ENCODE peak calls at places on chromosomes 13 and 19, in five cellular contexts. F is heart right ventricle, U is breast epithelium, R is dorsolateral prefrontal cortex, P is glutamatergic neuron. N is an unnamed sample.

GRCh38 chr13:105773887-105774538 is 761.4 kb downstream of the EFNB2 start:
- DNase-seq in F (no peak), U (no peak), R (no peak), P (no peak), N (no peak)

GRCh38 chr19:11735375-11735774 is 3.4 kb downstream of the ZNF823 start:
- DNase-seq in R (no peak), F (no peak), U (no peak), P (no peak), N (no peak)

GRCh38 chr19:15424692-15425272 is 6.0 kb upstream of the AKAP8L start:
- DNase-seq in P (no peak), U (no peak), F (no peak), R (no peak), N (no peak)

GRCh38 chr19:22784051-22784450 is at the start of gene ZNF99:
- DNase-seq in R (peak), F (peak), U (peak), P (no peak), N (no peak)

GRCh38 chr13:75405976-75406703 is 75.8 kb downstream of the TBC1D4 start:
- DNase-seq in U (no peak), F (no peak), R (no peak), P (no peak), N (peak)

GRCh38 chr13:97562962-97563361 is 129.0 kb downstream of the RAP2A start:
- DNase-seq in P (no peak), F (no peak), U (no peak), R (no peak), N (no peak)

GRCh38 chr13:69882451-69882850 is 225.2 kb upstream of the ATXN8OS start:
- DNase-seq in R (no peak), P (no peak), U (no peak), F (no peak), N (no peak)

GRCh38 chr19:16143399-16144215 is at the start of gene HSH2D:
- DNase-seq in U (peak), R (no peak), F (no peak), P (no peak), N (no peak)

GRCh38 chr13:112885782-112886268 is 83.2 kb upstream of the MCF2L start:
- DNase-seq in R (no peak), U (peak), P (peak), F (peak), N (peak)

GRCh38 chr19:35757231-35757748 is 461 bp upstream of the HSPB6 start:
- DNase-seq in F (peak), R (peak), P (peak), U (peak), N (peak)

GRCh38 chr13:59877933-59878332 is 285.8 kb downstream of the DIAPH3 start:
- DNase-seq in U (no peak), R (no peak), P (no peak), F (no peak), N (peak)

GRCh38 chr13:45195421-45195820 is 5.4 kb downstream of the KCTD4 start:
- DNase-seq in P (no peak), R (no peak), F (no peak), U (no peak), N (no peak)

GRCh38 chr19:3448616-3449334 is 31.6 kb downstream of the SMIM24 start:
- DNase-seq in F (no peak), P (no peak), U (no peak), R (no peak), N (no peak)

GRCh38 chr13:40164137-40164536 is 502.3 kb downstream of the FOXO1 start:
- DNase-seq in R (no peak), F (no peak), U (no peak), P (no peak), N (peak)

GRCh38 chr19:47070756-47071155 is 22.3 kb upstream of the TMEM160 start:
- DNase-seq in U (no peak), P (no peak), F (no peak), R (no peak), N (no peak)

GRCh38 chr13:50993908-50994307 is 84.3 kb downstream of the RNASEH2B start:
- DNase-seq in F (no peak), U (no peak), P (no peak), R (no peak), N (peak)

GRCh38 chr13:29106651-29107050 is 286.5 kb downstream of the MTUS2 start:
- DNase-seq in R (no peak), U (no peak), F (no peak), P (no peak), N (no peak)

GRCh38 chr19:12789904-12790619 is 1.2 kb upstream of the JUNB start:
- DNase-seq in P (peak), F (peak), U (peak), R (peak), N (peak)

GRCh38 chr19:43983912-43984686 is at the start of gene ZNF155:
- DNase-seq in R (peak), F (peak), U (peak), P (peak), N (peak)

GRCh38 chr13:60396008-60396782 is 825 bp upstream of the TDRD3 start:
- DNase-seq in F (peak), R (peak), P (peak), U (peak), N (peak)

GRCh38 chr19:33771308-33772101 is 25.2 kb upstream of the KCTD15 start:
- DNase-seq in U (peak), P (peak), R (no peak), F (peak), N (peak)

GRCh38 chr19:31548941-31549340 is 199.7 kb upstream of the TSHZ3 start:
- DNase-seq in P (peak), F (no peak), R (no peak), U (no peak), N (peak)

GRCh38 chr13:90008707-90009149 is 1338.8 kb upstream of the MIR17HG start:
- DNase-seq in R (no peak), F (no peak), U (no peak), P (no peak), N (no peak)
- TF ChIP-seq CTCF in R (no peak), F (no peak), U (no peak), P (no peak), N (no peak)

GRCh38 chr13:111093634-111094033 is 21.5 kb upstream of the ARHGEF7 start:
- DNase-seq in P (no peak), R (no peak), F (no peak), U (no peak), N (no peak)
- TF ChIP-seq CTCF in P (no peak), R (no peak), F (no peak), U (no peak), N (no peak)

DNA sequence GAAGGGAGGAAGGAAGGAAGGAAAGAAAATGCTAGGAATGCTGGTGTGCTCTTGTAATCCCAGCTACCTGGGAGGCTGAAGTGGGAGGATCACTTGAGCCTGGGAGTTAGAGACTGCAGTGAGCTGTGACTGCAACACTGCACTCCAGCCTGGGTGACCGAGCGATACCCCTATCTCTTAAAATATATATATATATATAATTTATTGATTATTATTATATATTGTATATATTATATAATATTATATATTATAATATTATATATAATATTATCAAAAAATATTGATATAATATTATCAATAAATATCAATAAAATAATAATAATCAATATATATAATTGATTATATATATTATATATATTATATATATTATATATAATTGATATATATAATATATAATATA is 8.6 kb upstream of the ADGRL1 start:
- DNase-seq in F (no peak), U (no peak), R (no peak), P (no peak), N (no peak)
- TF ChIP-seq CTCF in F (no peak), U (no peak), R (no peak), P (no peak), N (no peak)

GRCh38 chr19:10393137-10393536 is 10.2 kb downstream of the CDC37 start:
- DNase-seq in U (no peak), F (no peak), P (no peak), R (no peak), N (no peak)
- TF ChIP-seq CTCF in U (no peak), F (no peak), P (no peak), R (no peak), N (no peak)

DNA sequence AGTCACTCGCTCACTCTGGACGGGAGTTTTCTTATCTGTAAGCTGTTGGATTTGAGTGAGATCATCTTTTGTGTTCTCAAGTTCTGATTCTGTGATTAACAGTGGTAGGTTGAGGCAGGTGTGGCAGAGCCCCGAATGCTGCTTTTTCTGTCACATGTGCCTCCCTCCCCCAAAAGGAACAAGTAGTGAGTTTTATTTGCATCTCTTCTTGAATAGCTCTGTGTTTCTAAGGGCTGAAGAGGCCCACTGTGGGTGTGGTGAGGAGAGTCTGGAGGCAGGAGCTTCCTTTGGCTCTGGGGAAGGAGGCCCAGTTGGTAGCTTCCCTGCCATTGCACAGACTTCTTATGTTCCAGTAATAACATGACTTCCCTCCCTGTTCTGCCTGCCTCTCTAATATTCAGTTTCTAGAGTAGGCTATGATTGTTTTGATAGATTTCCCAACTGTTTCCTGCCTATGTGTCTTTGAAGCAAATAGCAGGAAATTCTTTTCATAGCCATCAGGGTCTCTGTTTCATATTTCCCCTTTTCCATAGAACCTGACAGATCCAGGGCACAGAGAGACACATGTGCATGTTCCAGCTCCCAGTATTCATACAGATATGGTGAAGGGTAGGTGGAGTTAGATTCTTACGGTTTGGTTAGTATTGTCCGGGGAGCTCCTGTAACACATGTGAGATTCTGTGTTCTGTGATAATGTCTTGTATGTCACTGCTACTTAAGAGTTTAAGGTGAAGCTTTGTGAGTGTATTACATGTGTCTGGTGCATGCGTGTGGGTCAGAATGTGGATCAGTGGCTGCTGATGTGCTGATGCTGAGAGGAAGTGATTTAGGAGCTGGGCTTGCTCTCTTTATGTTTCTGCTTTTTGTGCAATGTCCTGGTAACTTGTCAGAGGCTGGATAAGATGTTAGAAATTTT is 24.0 kb upstream of the CXCL17 start:
- DNase-seq in U (no peak), F (no peak), P (no peak), R (no peak), N (peak)
- TF ChIP-seq CTCF in U (no peak), F (no peak), P (no peak), R (no peak), N (no peak)

GRCh38 chr19:974564-975257 is 9.4 kb upstream of the WDR18 start:
- DNase-seq in R (no peak), P (peak), F (no peak), U (no peak), N (no peak)

GRCh38 chr19:973726-974563 is 10.2 kb upstream of the WDR18 start:
- DNase-seq in F (no peak), P (peak), U (no peak), R (no peak), N (no peak)

GRCh38 chr19:971795-972194 is 12.3 kb upstream of the WDR18 start:
- DNase-seq in F (no peak), U (no peak), R (no peak), P (no peak), N (no peak)

GRCh38 chr19:972281-972680 is 11.9 kb upstream of the WDR18 start:
- DNase-seq in F (no peak), R (no peak), U (no peak), P (no peak), N (no peak)

GRCh38 chr19:970695-971094 is 13.4 kb upstream of the WDR18 start:
- DNase-seq in P (peak), U (no peak), F (no peak), R (no peak), N (peak)
- TF ChIP-seq CTCF in P (peak), U (peak), F (peak), R (no peak), N (peak)

GRCh38 chr13:20136781-20137703 is 23.8 kb downstream of the GJA3 start:
- DNase-seq in R (no peak), F (no peak), P (peak), U (no peak), N (peak)
- TF ChIP-seq CTCF in R (no peak), F (peak), P (no peak), U (no peak), N (peak)